ENCODE peak calls at places on chromosome X, in six cellular contexts. One of them, this sample, is unnamed. For H3K27me3, the result is how much of the 10 kb centered on the place peaks cover.

GRCh38 chrX:97529801-97530200 is 646.1 kb downstream of the RPA4 start:
- DNase-seq in cardiac muscle cell: peak
- DNase-seq in effector memory CD4-positive, alpha-beta T cell: no peak
- DNase-seq in endodermal cell: no peak
- DNase-seq in pancreas: no peak
- DNase-seq in endothelial cell of umbilical vein: peak
- DNase-seq in this sample: no peak

GRCh38 chrX:130110379-130111219 is at the start of gene ELF4:
- DNase-seq in cardiac muscle cell: peak
- DNase-seq in effector memory CD4-positive, alpha-beta T cell: peak
- DNase-seq in endodermal cell: peak
- DNase-seq in pancreas: peak
- DNase-seq in endothelial cell of umbilical vein: no peak
- DNase-seq in this sample: peak

GRCh38 chrX:71542411-71542810 is 9.5 kb downstream of the OGT start:
- DNase-seq in cardiac muscle cell: peak
- DNase-seq in effector memory CD4-positive, alpha-beta T cell: no peak
- DNase-seq in endodermal cell: no peak
- DNase-seq in pancreas: no peak
- DNase-seq in endothelial cell of umbilical vein: peak
- DNase-seq in this sample: no peak

GRCh38 chrX:102154900-102155805 is 624 bp downstream of the BEX5 start:
- DNase-seq in cardiac muscle cell: no peak
- DNase-seq in effector memory CD4-positive, alpha-beta T cell: peak
- DNase-seq in endodermal cell: no peak
- DNase-seq in pancreas: peak
- DNase-seq in endothelial cell of umbilical vein: peak
- DNase-seq in this sample: peak

GRCh38 chrX:23981711-23982110 is 45.3 kb downstream of the KLHL15 start:
- DNase-seq in cardiac muscle cell: no peak
- DNase-seq in effector memory CD4-positive, alpha-beta T cell: no peak
- DNase-seq in endodermal cell: no peak
- DNase-seq in pancreas: no peak
- DNase-seq in endothelial cell of umbilical vein: no peak
- DNase-seq in this sample: no peak

GRCh38 chrX:27565992-27566391 is 24.2 kb upstream of the DCAF8L2 start:
- DNase-seq in cardiac muscle cell: peak
- DNase-seq in effector memory CD4-positive, alpha-beta T cell: no peak
- DNase-seq in endodermal cell: peak
- DNase-seq in pancreas: no peak
- DNase-seq in endothelial cell of umbilical vein: peak
- DNase-seq in this sample: no peak

GRCh38 chrX:147635186-147635585 is 276.5 kb upstream of the FMR1 start:
- DNase-seq in cardiac muscle cell: no peak
- DNase-seq in effector memory CD4-positive, alpha-beta T cell: no peak
- DNase-seq in endodermal cell: no peak
- DNase-seq in pancreas: no peak
- DNase-seq in endothelial cell of umbilical vein: no peak
- DNase-seq in this sample: no peak

GRCh38 chrX:71532078-71532752 is 689 bp upstream of the OGT start:
- DNase-seq in cardiac muscle cell: peak
- DNase-seq in effector memory CD4-positive, alpha-beta T cell: peak
- DNase-seq in endodermal cell: no peak
- DNase-seq in pancreas: no peak
- DNase-seq in endothelial cell of umbilical vein: peak
- DNase-seq in this sample: peak

GRCh38 chrX:153032397-153033118 is 23.7 kb upstream of the PNMA3 start:
- DNase-seq in cardiac muscle cell: peak
- DNase-seq in effector memory CD4-positive, alpha-beta T cell: peak
- DNase-seq in endodermal cell: peak
- DNase-seq in pancreas: peak
- DNase-seq in endothelial cell of umbilical vein: peak
- DNase-seq in this sample: peak

GRCh38 chrX:111375747-111376146 is 36.2 kb downstream of the DCX start:
- DNase-seq in cardiac muscle cell: peak
- DNase-seq in effector memory CD4-positive, alpha-beta T cell: no peak
- DNase-seq in endodermal cell: no peak
- DNase-seq in pancreas: no peak
- DNase-seq in endothelial cell of umbilical vein: no peak
- DNase-seq in this sample: no peak

GRCh38 chrX:37961118-37961517 is 45.2 kb upstream of the SYTL5 start:
- DNase-seq in cardiac muscle cell: no peak
- DNase-seq in effector memory CD4-positive, alpha-beta T cell: no peak
- DNase-seq in endodermal cell: no peak
- DNase-seq in pancreas: no peak
- DNase-seq in endothelial cell of umbilical vein: no peak
- DNase-seq in this sample: no peak

GRCh38 chrX:12685541-12685940 is 105.7 kb upstream of the PRPS2 start:
- DNase-seq in cardiac muscle cell: peak
- DNase-seq in effector memory CD4-positive, alpha-beta T cell: no peak
- DNase-seq in endodermal cell: no peak
- DNase-seq in pancreas: no peak
- DNase-seq in endothelial cell of umbilical vein: no peak
- DNase-seq in this sample: no peak

GRCh38 chrX:71282514-71283408 is 674 bp upstream of the NONO start:
- DNase-seq in cardiac muscle cell: no peak
- DNase-seq in effector memory CD4-positive, alpha-beta T cell: no peak
- DNase-seq in endodermal cell: no peak
- DNase-seq in pancreas: no peak
- DNase-seq in endothelial cell of umbilical vein: no peak
- DNase-seq in this sample: no peak

DNA sequence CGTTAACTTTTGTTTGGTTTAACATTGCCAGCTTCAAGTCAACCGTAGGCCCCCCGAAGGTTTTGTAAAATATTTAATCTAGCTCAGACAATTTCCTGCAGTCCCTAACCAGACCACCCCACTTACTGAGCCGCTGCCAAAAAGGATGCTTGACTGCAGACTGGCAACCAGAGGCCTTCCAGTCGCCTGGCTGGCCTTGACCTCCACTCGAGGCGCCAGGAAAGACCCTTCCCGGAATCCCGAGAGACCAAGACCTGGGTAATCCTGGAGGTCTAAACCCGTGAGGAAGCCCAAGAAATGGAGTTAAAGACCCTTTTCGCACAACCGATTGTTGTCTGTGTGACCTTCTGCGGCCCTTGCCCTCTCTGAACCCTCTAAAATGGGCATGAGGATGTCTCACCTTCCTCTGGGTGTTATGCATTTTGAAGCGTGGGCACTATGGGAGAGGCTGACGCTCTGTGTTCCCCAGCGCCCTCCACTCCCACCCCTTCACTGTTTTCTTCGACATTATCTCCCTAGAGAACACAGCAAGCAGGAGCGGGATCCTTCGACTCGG is 86.2 kb downstream of the BCOR start:
- DNase-seq in cardiac muscle cell: no peak
- DNase-seq in effector memory CD4-positive, alpha-beta T cell: no peak
- DNase-seq in endodermal cell: peak
- DNase-seq in pancreas: no peak
- DNase-seq in endothelial cell of umbilical vein: no peak
- DNase-seq in this sample: no peak
- H3K27me3 ChIP-seq in cardiac muscle cell: under half
- H3K27me3 ChIP-seq in effector memory CD4-positive, alpha-beta T cell: under half
- H3K27me3 ChIP-seq in endodermal cell: half or more
- H3K27me3 ChIP-seq in pancreas: under half
- H3K27me3 ChIP-seq in endothelial cell of umbilical vein: under half
- H3K27me3 ChIP-seq in this sample: under half

DNA sequence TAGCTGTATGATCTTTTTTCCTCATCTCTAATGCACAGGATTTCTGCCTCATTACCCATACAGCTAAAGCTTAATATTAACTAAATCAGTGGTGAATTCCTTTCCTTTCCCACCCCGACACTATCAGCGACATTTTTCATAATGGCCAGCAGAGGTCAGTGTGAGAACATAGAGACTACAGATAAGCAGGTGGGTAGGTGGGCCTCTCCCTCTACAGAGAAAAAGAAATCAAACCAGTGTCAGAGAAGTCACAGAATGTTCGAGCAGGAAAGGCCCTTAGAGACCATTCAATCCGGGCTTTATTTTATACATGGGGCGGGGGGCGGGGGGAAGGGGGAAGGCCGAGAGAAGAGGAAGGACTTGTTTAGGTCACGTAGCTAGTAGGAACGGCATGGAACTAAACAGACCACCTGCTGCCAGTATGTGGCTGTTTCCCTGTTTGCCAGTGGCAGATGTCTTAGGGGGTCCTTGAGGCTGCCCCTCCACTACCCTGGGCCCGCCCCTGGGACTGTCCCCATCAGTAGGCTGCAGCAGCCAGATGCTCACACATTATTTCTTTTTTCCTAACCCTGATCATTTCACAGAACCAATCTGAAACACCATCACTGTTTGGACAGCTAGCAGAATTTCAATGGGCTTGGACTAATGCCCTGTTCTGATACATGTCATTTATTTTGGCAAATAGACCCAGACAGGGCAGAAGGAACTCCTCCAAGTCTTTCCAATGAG is 133.3 kb downstream of the ATG4A start:
- DNase-seq in cardiac muscle cell: peak
- DNase-seq in effector memory CD4-positive, alpha-beta T cell: no peak
- DNase-seq in endodermal cell: peak
- DNase-seq in pancreas: no peak
- DNase-seq in endothelial cell of umbilical vein: peak
- DNase-seq in this sample: no peak
- H3K27ac ChIP-seq in cardiac muscle cell: no peak
- H3K27ac ChIP-seq in effector memory CD4-positive, alpha-beta T cell: no peak
- H3K27ac ChIP-seq in endodermal cell: no peak
- H3K27ac ChIP-seq in pancreas: no peak
- H3K27ac ChIP-seq in endothelial cell of umbilical vein: no peak
- H3K27ac ChIP-seq in this sample: no peak

GRCh38 chrX:7147431-7147977 is at the start of gene STS:
- DNase-seq in cardiac muscle cell: peak
- DNase-seq in effector memory CD4-positive, alpha-beta T cell: peak
- DNase-seq in endodermal cell: peak
- DNase-seq in pancreas: peak
- DNase-seq in endothelial cell of umbilical vein: peak
- DNase-seq in this sample: no peak
- H3K4me3 ChIP-seq in cardiac muscle cell: peak
- H3K4me3 ChIP-seq in effector memory CD4-positive, alpha-beta T cell: peak
- H3K4me3 ChIP-seq in endodermal cell: peak
- H3K4me3 ChIP-seq in pancreas: peak
- H3K4me3 ChIP-seq in endothelial cell of umbilical vein: peak
- H3K4me3 ChIP-seq in this sample: peak

GRCh38 chrX:105894721-105895120 is 72.4 kb downstream of the NRK start:
- DNase-seq in cardiac muscle cell: peak
- DNase-seq in effector memory CD4-positive, alpha-beta T cell: no peak
- DNase-seq in endodermal cell: no peak
- DNase-seq in pancreas: no peak
- DNase-seq in endothelial cell of umbilical vein: no peak
- DNase-seq in this sample: no peak
- H3K27me3 ChIP-seq in cardiac muscle cell: under half
- H3K27me3 ChIP-seq in effector memory CD4-positive, alpha-beta T cell: under half
- H3K27me3 ChIP-seq in endodermal cell: under half
- H3K27me3 ChIP-seq in pancreas: under half
- H3K27me3 ChIP-seq in endothelial cell of umbilical vein: under half
- H3K27me3 ChIP-seq in this sample: under half

GRCh38 chrX:154730271-154730883 is 20.5 kb downstream of the GAB3 start:
- DNase-seq in cardiac muscle cell: peak
- DNase-seq in effector memory CD4-positive, alpha-beta T cell: no peak
- DNase-seq in endodermal cell: no peak
- DNase-seq in pancreas: peak
- DNase-seq in endothelial cell of umbilical vein: peak
- DNase-seq in this sample: no peak
- H3K27ac ChIP-seq in cardiac muscle cell: no peak
- H3K27ac ChIP-seq in effector memory CD4-positive, alpha-beta T cell: no peak
- H3K27ac ChIP-seq in endodermal cell: no peak
- H3K27ac ChIP-seq in pancreas: peak
- H3K27ac ChIP-seq in endothelial cell of umbilical vein: peak
- H3K27ac ChIP-seq in this sample: no peak

GRCh38 chrX:1493317-1493856 is 40.7 kb upstream of the ASMTL start:
- DNase-seq in cardiac muscle cell: no peak
- DNase-seq in effector memory CD4-positive, alpha-beta T cell: no peak
- DNase-seq in endodermal cell: no peak
- DNase-seq in pancreas: no peak
- DNase-seq in endothelial cell of umbilical vein: no peak
- DNase-seq in this sample: no peak
- H3K4me3 ChIP-seq in cardiac muscle cell: no peak
- H3K4me3 ChIP-seq in effector memory CD4-positive, alpha-beta T cell: no peak
- H3K4me3 ChIP-seq in endodermal cell: no peak
- H3K4me3 ChIP-seq in pancreas: no peak
- H3K4me3 ChIP-seq in endothelial cell of umbilical vein: no peak
- H3K4me3 ChIP-seq in this sample: no peak

GRCh38 chrX:133353233-133353632 is 62.1 kb downstream of the GPC4 start:
- DNase-seq in cardiac muscle cell: no peak
- DNase-seq in effector memory CD4-positive, alpha-beta T cell: no peak
- DNase-seq in endodermal cell: no peak
- DNase-seq in pancreas: no peak
- DNase-seq in endothelial cell of umbilical vein: no peak
- DNase-seq in this sample: no peak
- H3K27me3 ChIP-seq in cardiac muscle cell: under half
- H3K27me3 ChIP-seq in effector memory CD4-positive, alpha-beta T cell: under half
- H3K27me3 ChIP-seq in endodermal cell: under half
- H3K27me3 ChIP-seq in pancreas: under half
- H3K27me3 ChIP-seq in endothelial cell of umbilical vein: under half
- H3K27me3 ChIP-seq in this sample: under half

This sample was measured in CD4-positive, CD25-positive, alpha-beta regulatory T cell.